ENCODE peak calls at places on chromosomes 11 and 22, in five cellular contexts. A is stimulated activated CD4-positive, alpha-beta T cell treated with anti-CD3 and anti-CD28 coated beads, Interleukin-12 subunit alpha, Interleukin-12 subunit beta, amount 100 ng/mL, for 48 hours; Q is NCI-H1417; T is neural crest cell; B is endothelial cell. K is an unnamed sample.

GRCh38 chr11:69707156-69707555 is 3.3 kb upstream of the FGF19 start:
- DNase-seq in A (no peak), Q (no peak), T (no peak), B (no peak), K (no peak)

GRCh38 chr11:9765320-9766101 is 101.6 kb downstream of the SWAP70 start:
- DNase-seq in A (no peak), Q (peak; percentile 24), T (no peak), B (peak; percentile 39), K (no peak)

GRCh38 chr11:117560786-117561530 is 233.3 kb downstream of the CEP164 start:
- DNase-seq in A (no peak), Q (peak; percentile 79), T (no peak), B (no peak), K (no peak)

GRCh38 chr11:122655527-122656072 is at the start of gene UBASH3B:
- DNase-seq in A (peak; percentile 39), Q (peak; percentile 60), T (peak; percentile 67), B (peak; percentile 80), K (no peak)

GRCh38 chr22:26751217-26751616 is 93.8 kb downstream of the MIAT start:
- DNase-seq in A (no peak), Q (peak; percentile 57), T (peak; percentile 61), B (peak; percentile 71), K (no peak)

GRCh38 chr11:6307879-6308278 is 12.4 kb downstream of the CAVIN3 start:
- DNase-seq in A (no peak), Q (no peak), T (no peak), B (no peak), K (no peak)

GRCh38 chr11:26930518-26931247 is 63.2 kb upstream of the FIBIN start:
- DNase-seq in A (no peak), Q (no peak), T (no peak), B (no peak), K (no peak)

GRCh38 chr11:34323601-34324000 is 34.2 kb downstream of the ABTB2 start:
- DNase-seq in A (no peak), Q (peak; percentile 29), T (no peak), B (no peak), K (no peak)

GRCh38 chr11:8338138-8338537 is 74.5 kb upstream of the LMO1 start:
- DNase-seq in A (no peak), Q (peak; percentile 35), T (peak; percentile 77), B (peak; percentile 83), K (no peak)

GRCh38 chr22:42357634-42358296 is 74.4 kb downstream of the NFAM1 start:
- DNase-seq in A (no peak), Q (no peak), T (no peak), B (no peak), K (no peak)

GRCh38 chr22:49930596-49931412 is 12.4 kb downstream of the CRELD2 start:
- DNase-seq in A (no peak), Q (peak; percentile 84), T (no peak), B (peak; percentile 70), K (no peak)

GRCh38 chr22:44519895-44520294 is 21.9 kb upstream of the RTL6 start:
- DNase-seq in A (no peak), Q (peak; percentile 79), T (no peak), B (no peak), K (no peak)

GRCh38 chr11:102802341-102802740 is 4.4 kb upstream of the MMP1 start:
- DNase-seq in A (no peak), Q (no peak), T (no peak), B (no peak), K (no peak)

GRCh38 chr11:121723261-121723741 is 270.5 kb upstream of the SORL1-AS1 start:
- DNase-seq in A (no peak), Q (peak; percentile 78), T (no peak), B (peak; percentile 21), K (no peak)

GRCh38 chr11:74437441-74437840 is 29.9 kb downstream of the KCNE3 start:
- DNase-seq in A (no peak), Q (no peak), T (no peak), B (no peak), K (no peak)

GRCh38 chr11:34529643-34530042 is 16.0 kb upstream of the ELF5 start:
- DNase-seq in A (no peak), Q (no peak), T (no peak), B (no peak), K (no peak)

GRCh38 chr11:22407899-22408298 is 69.7 kb downstream of the SLC17A6 start:
- DNase-seq in A (no peak), Q (peak; percentile 55), T (peak; percentile 3), B (no peak), K (no peak)

GRCh38 chr11:75969626-75970308 is 154.8 kb downstream of the UVRAG start:
- DNase-seq in A (no peak), Q (no peak), T (no peak), B (no peak), K (no peak)

GRCh38 chr11:27242591-27242990 is 120.4 kb downstream of the CCDC34 start:
- DNase-seq in A (no peak), Q (no peak), T (no peak), B (no peak), K (no peak)

GRCh38 chr11:109940816-109941215 is 152.4 kb upstream of the ZC3H12C start:
- DNase-seq in A (no peak), Q (no peak), T (no peak), B (no peak), K (no peak)

GRCh38 chr11:59247535-59248227 is 35.0 kb upstream of the MPEG1 start:
- DNase-seq in A (no peak), Q (no peak), T (no peak), B (no peak), K (no peak)

GRCh38 chr11:132452616-132453015 is 1079.7 kb downstream of the OPCML start:
- DNase-seq in A (no peak), Q (no peak), T (no peak), B (no peak), K (no peak)